ENCODE peak calls at places on chromosome 19, in six cellular contexts. H is ovary, I is fibroblast of pulmonary artery, A is lung, D is foreskin fibroblast, E is HFF-Myc. T is an unnamed sample.

GRCh38 chr19:4715529-4716221 is 8.0 kb downstream of the DPP9 start:
- DNase-seq in H (no peak), I (no peak), A (peak), D (no peak), E (no peak), T (peak)

GRCh38 chr19:57099199-57099661 is 20.6 kb upstream of the USP29 start:
- DNase-seq in H (peak), I (peak), A (peak), D (peak), E (peak), T (peak)

GRCh38 chr19:35752746-35753350 is 4.0 kb downstream of the HSPB6 start:
- DNase-seq in H (peak), I (no peak), A (no peak), D (no peak), E (no peak), T (peak)

GRCh38 chr19:47331931-47332547 is at the start of gene C5AR2:
- DNase-seq in H (no peak), I (no peak), A (no peak), D (no peak), E (no peak), T (peak)

GRCh38 chr19:34332027-34332786 is 32.8 kb upstream of the GPI start:
- DNase-seq in H (no peak), I (no peak), A (no peak), D (peak), E (no peak), T (no peak)

GRCh38 chr19:37342753-37343152 is 28.1 kb upstream of the ZNF527 start:
- DNase-seq in H (no peak), I (peak), A (no peak), D (peak), E (peak), T (no peak)

GRCh38 chr19:45676851-45677263 is 8.8 kb downstream of the GIPR start:
- DNase-seq in H (no peak), I (no peak), A (peak), D (no peak), E (no peak), T (peak)

GRCh38 chr19:35262101-35262761 is 6.5 kb upstream of the USF2 start:
- DNase-seq in H (no peak), I (no peak), A (no peak), D (no peak), E (no peak), T (peak)

GRCh38 chr19:28706693-28707092 is 506.3 kb downstream of the UQCRFS1 start:
- DNase-seq in H (no peak), I (no peak), A (no peak), D (peak), E (no peak), T (no peak)

GRCh38 chr19:4477034-4477801 is 5.1 kb downstream of the HDGFL2 start:
- DNase-seq in H (no peak), I (no peak), A (no peak), D (no peak), E (no peak), T (no peak)

GRCh38 chr19:51777570-51778460 is 16.8 kb downstream of the FPR2 start:
- DNase-seq in H (peak), I (peak), A (peak), D (peak), E (peak), T (peak)

GRCh38 chr19:10568444-10568825 is 344 bp downstream of the CDKN2D start:
- DNase-seq in H (no peak), I (no peak), A (no peak), D (peak), E (no peak), T (no peak)

GRCh38 chr19:30320466-30320865 is 51.7 kb upstream of the ZNF536 start:
- DNase-seq in H (no peak), I (no peak), A (no peak), D (no peak), E (no peak), T (no peak)

GRCh38 chr19:584240-585001 is 5.3 kb upstream of the HCN2 start:
- DNase-seq in H (peak), I (peak), A (no peak), D (peak), E (no peak), T (peak)

GRCh38 chr19:48925240-48925843 is 8.2 kb upstream of the DHDH start:
- DNase-seq in H (no peak), I (peak), A (peak), D (peak), E (no peak), T (no peak)

GRCh38 chr19:45160870-45161714 is at the start of gene NKPD1:
- DNase-seq in H (no peak), I (no peak), A (peak), D (peak), E (no peak), T (no peak)

GRCh38 chr19:33797821-33798633 is 1.4 kb downstream of the KCTD15 start:
- DNase-seq in H (peak), I (peak), A (peak), D (peak), E (no peak), T (peak)

GRCh38 chr19:18319591-18320135 is 3.2 kb downstream of the LSM4 start:
- DNase-seq in H (no peak), I (no peak), A (no peak), D (no peak), E (no peak), T (no peak)

GRCh38 chr19:10142701-10143375 is 23.1 kb upstream of the EIF3G start:
- DNase-seq in H (no peak), I (no peak), A (no peak), D (no peak), E (no peak), T (no peak)

GRCh38 chr19:30498707-30499106 is 126.5 kb downstream of the ZNF536 start:
- DNase-seq in H (no peak), I (no peak), A (no peak), D (no peak), E (no peak), T (no peak)

GRCh38 chr19:5204212-5204611 is 136.4 kb downstream of the PTPRS start:
- DNase-seq in H (no peak), I (no peak), A (no peak), D (no peak), E (no peak), T (no peak)

GRCh38 chr19:31120952-31121351 is 228.3 kb downstream of the TSHZ3 start:
- DNase-seq in H (no peak), I (no peak), A (no peak), D (no peak), E (no peak), T (no peak)

GRCh38 chr19:16197622-16198362 is at the start of gene AP1M1:
- DNase-seq in H (peak), I (peak), A (peak), D (peak), E (peak), T (peak)

GRCh38 chr19:16199275-16199932 is 1.7 kb downstream of the AP1M1 start:
- DNase-seq in H (no peak), I (no peak), A (peak), D (no peak), E (no peak), T (no peak)

GRCh38 chr19:16198363-16198636 is 589 bp downstream of the AP1M1 start:
- DNase-seq in H (no peak), I (no peak), A (no peak), D (no peak), E (no peak), T (no peak)

GRCh38 chr19:16200038-16200775 is 2.5 kb downstream of the AP1M1 start:
- DNase-seq in H (no peak), I (peak), A (peak), D (peak), E (no peak), T (peak)

GRCh38 chr19:16197188-16197621 is 506 bp upstream of the AP1M1 start:
- DNase-seq in H (no peak), I (peak), A (no peak), D (peak), E (no peak), T (no peak)
- H3K4me3 ChIP-seq in H (peak), I (peak), A (no peak), D (peak), E (peak), T (peak)

GRCh38 chr19:50434525-50434924 is 1.8 kb downstream of the MYBPC2 start:
- DNase-seq in H (no peak), I (no peak), A (no peak), D (no peak), E (no peak), T (no peak)

GRCh38 chr19:50435627-50436026 is 2.9 kb downstream of the MYBPC2 start:
- DNase-seq in H (no peak), I (no peak), A (no peak), D (no peak), E (no peak), T (no peak)

GRCh38 chr19:50433201-50434180 is 799 bp downstream of the MYBPC2 start:
- DNase-seq in H (no peak), I (no peak), A (no peak), D (no peak), E (no peak), T (no peak)

GRCh38 chr19:50435221-50435620 is 2.5 kb downstream of the MYBPC2 start:
- DNase-seq in H (no peak), I (no peak), A (no peak), D (no peak), E (no peak), T (no peak)

GRCh38 chr19:50437862-50438449 is 5.3 kb downstream of the MYBPC2 start:
- DNase-seq in H (no peak), I (no peak), A (no peak), D (no peak), E (no peak), T (no peak)
- H3K4me3 ChIP-seq in H (no peak), I (no peak), A (no peak), D (no peak), E (no peak), T (no peak)

GRCh38 chr19:13100871-13101589 is 1.6 kb downstream of the LYL1 start:
- DNase-seq in H (peak), I (no peak), A (no peak), D (peak), E (no peak), T (peak)
- H3K4me3 ChIP-seq in H (no peak), I (no peak), A (no peak), D (no peak), E (no peak), T (peak)

DNA sequence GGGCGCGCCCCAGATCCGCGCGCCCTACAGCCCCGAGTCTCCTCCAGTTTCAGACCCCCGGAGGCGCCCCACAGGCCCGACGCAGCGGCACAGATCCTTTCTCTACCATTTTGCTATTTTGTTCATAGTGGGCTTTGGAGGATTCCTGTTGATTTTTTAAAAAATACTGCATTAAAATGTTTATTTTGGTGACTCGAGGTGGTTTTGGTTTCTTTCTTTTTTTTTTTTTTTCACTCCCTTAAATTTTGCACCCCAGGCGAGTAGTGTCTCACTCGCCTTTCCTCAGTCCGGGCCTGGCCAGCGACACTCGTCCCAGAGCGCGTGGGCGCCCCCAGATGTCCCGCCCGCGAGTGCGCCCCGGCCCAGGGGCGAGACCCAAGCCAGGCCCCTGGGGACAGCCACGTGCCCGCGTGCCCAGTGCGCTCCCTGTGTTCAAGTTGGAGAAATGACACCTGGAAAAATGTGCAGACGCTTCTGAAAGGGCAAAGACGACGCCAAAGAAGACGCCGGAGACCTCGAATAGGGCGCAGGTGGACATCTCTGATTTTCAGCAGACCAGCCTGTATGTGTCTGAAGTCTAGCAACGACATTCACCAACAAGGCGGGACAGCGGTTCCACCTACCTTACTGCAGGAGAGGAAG is 478 bp upstream of the INSR start:
- DNase-seq in H (peak), I (peak), A (peak), D (peak), E (peak), T (peak)
- H3K4me3 ChIP-seq in H (peak), I (peak), A (peak), D (peak), E (peak), T (peak)

GRCh38 chr19:13026478-13026999 is 31.3 kb downstream of the NFIX start:
- DNase-seq in H (no peak), I (peak), A (no peak), D (peak), E (no peak), T (no peak)
- H3K4me3 ChIP-seq in H (peak), I (peak), A (no peak), D (peak), E (peak), T (peak)

GRCh38 chr19:15321739-15322138 is 10.6 kb downstream of the BRD4 start:
- DNase-seq in H (no peak), I (no peak), A (no peak), D (no peak), E (no peak), T (no peak)

GRCh38 chr19:15320118-15320517 is 12.2 kb downstream of the BRD4 start:
- DNase-seq in H (no peak), I (no peak), A (no peak), D (peak), E (peak), T (no peak)

GRCh38 chr19:15328312-15328711 is 4.0 kb downstream of the BRD4 start:
- DNase-seq in H (no peak), I (no peak), A (peak), D (no peak), E (no peak), T (peak)

GRCh38 chr19:15323496-15324235 is 8.7 kb downstream of the BRD4 start:
- DNase-seq in H (peak), I (peak), A (no peak), D (peak), E (no peak), T (peak)

DNA sequence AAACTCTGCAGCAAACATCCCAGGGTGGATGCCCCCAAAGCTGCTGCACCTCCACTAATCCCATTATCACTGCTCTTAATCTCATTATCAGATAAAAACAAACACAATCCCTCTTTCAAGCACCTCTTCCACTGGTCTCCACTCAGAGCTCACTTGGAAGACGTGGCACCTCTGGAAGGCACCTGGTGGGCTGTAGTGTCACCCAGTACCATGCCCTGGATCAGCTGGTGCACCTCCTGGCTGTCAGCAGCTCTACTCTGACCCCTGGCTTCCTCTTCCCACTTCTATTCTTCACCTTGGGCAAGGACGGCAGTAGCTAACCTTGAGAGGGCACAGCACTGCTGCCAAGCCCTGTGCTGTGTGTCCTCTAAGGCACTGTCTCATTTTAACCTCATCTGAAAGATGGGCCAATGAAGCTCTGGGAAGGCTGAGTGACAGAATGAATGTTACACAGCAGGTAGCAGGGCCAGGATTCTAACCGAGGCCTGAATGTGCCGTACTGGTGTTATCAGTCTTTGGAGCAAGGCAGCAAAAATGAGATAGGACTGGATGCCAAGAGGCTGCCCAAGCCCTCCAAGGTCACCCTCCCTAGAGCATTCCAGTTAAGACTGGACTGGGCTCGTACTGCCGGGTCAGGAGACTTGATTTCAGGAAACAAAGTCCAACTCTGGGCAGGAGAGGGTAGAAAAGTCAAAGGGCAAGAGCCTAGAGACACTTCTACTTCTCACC is 7.4 kb downstream of the BRD4 start:
- DNase-seq in H (no peak), I (no peak), A (no peak), D (no peak), E (no peak), T (peak)
- H3K4me3 ChIP-seq in H (peak), I (no peak), A (no peak), D (no peak), E (no peak), T (no peak)

DNA sequence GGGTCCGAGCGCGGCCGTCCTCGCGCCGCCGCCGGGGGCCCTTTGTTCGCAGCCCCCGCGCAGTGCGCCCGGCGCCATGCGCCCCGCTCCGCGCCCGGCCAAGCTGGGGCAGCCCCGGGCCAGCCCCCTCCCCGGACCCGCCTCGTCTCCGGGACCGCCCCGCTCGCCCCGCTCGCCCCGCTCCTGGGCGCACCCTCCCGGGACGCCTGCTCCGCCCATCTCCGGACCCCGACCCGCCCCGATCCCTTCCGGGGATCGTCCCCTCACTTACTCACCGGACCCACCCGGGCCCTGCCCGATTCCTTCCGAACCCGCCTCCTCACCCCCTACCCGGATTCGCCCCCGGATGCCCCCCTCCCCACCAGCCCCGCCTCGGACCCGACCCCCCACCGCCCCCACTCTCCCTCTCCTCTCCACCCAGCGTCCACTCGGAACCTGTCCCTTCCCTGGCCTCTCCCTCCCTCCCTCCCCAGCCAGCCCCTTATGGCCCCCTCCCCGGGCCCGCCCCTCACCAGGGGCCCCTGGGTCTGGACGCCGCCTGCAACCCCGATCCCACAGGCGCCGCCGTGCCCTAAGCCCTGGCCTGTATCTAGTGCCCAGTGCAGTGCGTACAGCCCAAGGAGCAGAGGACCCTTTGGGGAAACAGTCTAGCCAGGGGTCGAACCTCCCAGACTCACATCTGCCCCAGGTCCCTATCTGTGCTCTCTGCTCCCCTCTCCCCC is at the start of gene CPAMD8:
- DNase-seq in H (no peak), I (no peak), A (no peak), D (no peak), E (no peak), T (no peak)
- H3K4me3 ChIP-seq in H (no peak), I (no peak), A (peak), D (no peak), E (no peak), T (peak)

GRCh38 chr19:39224910-39225309 is 19.9 kb downstream of the IFNL3 start:
- DNase-seq in H (no peak), I (no peak), A (no peak), D (no peak), E (no peak), T (no peak)
- H3K4me3 ChIP-seq in H (no peak), I (no peak), A (no peak), D (no peak), E (no peak), T (no peak)

GRCh38 chr19:2885736-2886135 is 15.0 kb upstream of the ZNF57 start:
- DNase-seq in H (no peak), I (no peak), A (no peak), D (no peak), E (no peak), T (no peak)

GRCh38 chr19:2887391-2887914 is 13.3 kb upstream of the ZNF57 start:
- DNase-seq in H (no peak), I (peak), A (no peak), D (peak), E (no peak), T (peak)

GRCh38 chr19:2883686-2884439 is 16.7 kb downstream of the ZNF556 start:
- DNase-seq in H (no peak), I (no peak), A (no peak), D (peak), E (no peak), T (no peak)

GRCh38 chr19:2888739-2889224 is 11.9 kb upstream of the ZNF57 start:
- DNase-seq in H (no peak), I (no peak), A (no peak), D (peak), E (no peak), T (peak)
- H3K4me3 ChIP-seq in H (no peak), I (peak), A (peak), D (no peak), E (no peak), T (no peak)

T was measured in right cardiac atrium.